ENCODE peak calls at places on chromosomes 6 and 20, in four cellular contexts. I is heart right ventricle, B is fibroblast of lung, S is cardiac muscle cell. V is an unnamed sample.

GRCh38 chr6:4567141-4567540 is 209.1 kb upstream of the CDYL start:
- DNase-seq in I (no peak), B (peak; percentile 80), S (peak; percentile 19), V (no peak)

GRCh38 chr6:160254467-160255312 is 3.9 kb downstream of the SLC22A2 start:
- DNase-seq in I (no peak), B (no peak), S (no peak), V (no peak)

GRCh38 chr6:92541457-92542060 is 877.8 kb downstream of the EPHA7 start:
- DNase-seq in I (no peak), B (peak; percentile 40), S (no peak), V (no peak)

GRCh38 chr6:38639498-38640215 is at the start of gene BTBD9:
- DNase-seq in I (peak; percentile 84), B (peak; percentile 84), S (peak; percentile 90), V (peak; percentile 92)

GRCh38 chr20:17806739-17807441 is 107.1 kb downstream of the BANF2 start:
- DNase-seq in I (peak; percentile 83), B (peak; percentile 84), S (peak; percentile 98), V (no peak)

GRCh38 chr6:163780993-163781392 is 366.5 kb downstream of the QKI start:
- DNase-seq in I (peak; percentile 57), B (peak; percentile 68), S (no peak), V (no peak)

GRCh38 chr6:43396408-43397149 is 27.1 kb upstream of the ZNF318 start:
- DNase-seq in I (no peak), B (no peak), S (no peak), V (no peak)

GRCh38 chr6:16487953-16488674 is 249.7 kb downstream of the GMPR start:
- DNase-seq in I (no peak), B (no peak), S (no peak), V (no peak)

GRCh38 chr20:31690124-31690666 is 32.5 kb downstream of the BCL2L1 start:
- DNase-seq in I (no peak), B (no peak), S (no peak), V (no peak)

GRCh38 chr20:25035924-25036323 is 22.0 kb downstream of the ACSS1 start:
- DNase-seq in I (no peak), B (no peak), S (no peak), V (no peak)

GRCh38 chr6:91043751-91044150 is 456.9 kb upstream of the MAP3K7 start:
- DNase-seq in I (no peak), B (no peak), S (no peak), V (no peak)

GRCh38 chr20:38999965-39000910 is 38.1 kb downstream of the DHX35 start:
- DNase-seq in I (no peak), B (no peak), S (no peak), V (no peak)

GRCh38 chr6:125554456-125554855 is 195.0 kb upstream of the HEY2 start:
- DNase-seq in I (no peak), B (no peak), S (no peak), V (no peak)

GRCh38 chr20:7703436-7703835 is 236.8 kb downstream of the HAO1 start:
- DNase-seq in I (no peak), B (no peak), S (no peak), V (no peak)

GRCh38 chr6:45473121-45473967 is 95.6 kb upstream of the SUPT3H start:
- DNase-seq in I (no peak), B (no peak), S (no peak), V (no peak)

GRCh38 chr6:17705428-17705777 is 1.3 kb downstream of the NUP153 start:
- DNase-seq in I (no peak), B (peak; percentile 73), S (peak; percentile 84), V (no peak)

GRCh38 chr20:34522969-34523871 is 7.0 kb downstream of the DYNLRB1 start:
- DNase-seq in I (no peak), B (peak; percentile 50), S (peak; percentile 55), V (no peak)

GRCh38 chr20:23879811-23880374 is 345 bp upstream of the CST5 start:
- DNase-seq in I (no peak), B (no peak), S (no peak), V (peak; percentile 60)

GRCh38 chr6:138226701-138227315 is 8.5 kb upstream of the PBOV1 start:
- DNase-seq in I (no peak), B (no peak), S (no peak), V (no peak)

GRCh38 chr6:131602913-131603312 is 25.1 kb downstream of the MED23 start:
- DNase-seq in I (no peak), B (peak; percentile 92), S (peak; percentile 67), V (no peak)

GRCh38 chr6:54267798-54268197 is 40.4 kb upstream of the TINAG start:
- DNase-seq in I (no peak), B (peak; percentile 42), S (peak; percentile 72), V (no peak)

GRCh38 chr6:137766596-137767370 is 100.3 kb upstream of the TNFAIP3 start:
- DNase-seq in I (no peak), B (no peak), S (no peak), V (no peak)

GRCh38 chr6:51626391-51626790 is 461.0 kb downstream of the PKHD1 start:
- DNase-seq in I (no peak), B (no peak), S (no peak), V (no peak)

GRCh38 chr20:3716195-3716834 is 3.9 kb upstream of the SIGLEC1 start:
- DNase-seq in I (peak; percentile 48), B (peak; percentile 34), S (peak; percentile 65), V (peak; percentile 46)

GRCh38 chr6:156601821-156602301 is 175.3 kb upstream of the ARID1B start:
- DNase-seq in I (no peak), B (no peak), S (no peak), V (no peak)

GRCh38 chr20:62219992-62220665 is at the start of gene HRH3:
- DNase-seq in I (peak; percentile 52), B (peak; percentile 16), S (peak; percentile 40), V (no peak)

GRCh38 chr20:36173451-36173933 is 19.0 kb downstream of the EPB41L1 start:
- DNase-seq in I (no peak), B (peak; percentile 16), S (peak; percentile 29), V (no peak)

GRCh38 chr6:13383280-13384163 is 55.2 kb upstream of the TBC1D7 start:
- DNase-seq in I (no peak), B (peak; percentile 48), S (peak; percentile 77), V (no peak)

DNA sequence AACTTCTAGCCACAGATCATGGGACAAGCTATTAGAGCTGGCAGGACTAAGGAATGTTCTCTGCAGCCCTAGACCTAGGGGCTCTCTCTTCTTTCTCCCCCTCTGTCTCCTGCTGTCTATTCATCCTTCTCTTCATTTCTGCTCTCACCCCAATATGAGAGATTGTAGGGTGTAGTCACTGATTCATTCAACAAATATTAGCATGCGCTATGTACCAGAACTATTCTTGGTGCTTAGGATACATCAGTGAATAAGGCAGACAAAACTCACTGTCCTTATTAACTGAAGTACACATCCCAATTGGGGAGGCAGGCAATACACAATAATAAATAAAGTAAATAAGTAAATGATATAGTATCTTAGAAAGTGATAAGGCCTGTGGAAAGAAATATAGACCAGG is 14.7 kb upstream of the SIRPB2 start:
- DNase-seq in I (no peak), B (no peak), S (no peak), V (no peak)
- H3K27ac ChIP-seq in I (no peak overlapping the region), B (no peak overlapping the region), S (no peak overlapping the region), V (no peak overlapping the region)

GRCh38 chr6:113306552-113307145 is 550.5 kb upstream of the MARCKS start:
- DNase-seq in I (peak; percentile 37), B (peak; percentile 26), S (peak; percentile 51), V (peak; percentile 74)
- TF ChIP-seq CTCF in I (peak; percentile 50), B (peak; percentile 28), S (peak; percentile 65), V (peak; percentile 71)

DNA sequence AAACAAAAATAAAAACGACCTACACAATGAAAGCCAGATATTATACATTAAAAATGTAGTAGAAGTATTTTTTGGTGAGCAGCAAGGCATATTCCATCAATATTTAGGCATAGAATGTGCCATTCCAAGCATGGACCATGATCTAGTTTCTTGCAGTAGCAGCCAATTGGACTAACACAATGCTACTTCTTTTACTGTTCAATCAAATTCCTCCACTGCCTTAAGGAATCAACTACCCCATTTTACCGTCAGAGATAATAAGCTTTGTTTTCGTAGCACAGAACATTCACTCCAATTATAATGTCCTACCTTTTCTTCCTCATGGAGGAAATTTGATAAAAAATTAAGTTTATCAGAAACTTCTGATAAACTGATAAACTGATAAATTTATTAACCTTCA is 1.3 kb downstream of the LATS1 start:
- DNase-seq in I (no peak), B (peak; percentile 39), S (peak; percentile 11), V (no peak)
- H3K27ac ChIP-seq in I (peak overlapping the region; percentile 99), B (peak overlapping the region; percentile 93), S (peak overlapping the region; percentile 97), V (peak overlapping the region; percentile 99)

GRCh38 chr6:130365166-130366010 is 429 bp upstream of the TMEM200A start:
- DNase-seq in I (peak; percentile 39), B (peak; percentile 72), S (peak; percentile 73), V (peak; percentile 58)
- TF ChIP-seq CTCF in I (no peak), B (peak; percentile 86), S (peak; percentile 90), V (peak; percentile 64)

V was measured in lower lobe of right lung.